ENCODE peak calls at places on chromosome 9, in five cellular contexts. J, E, G, X and S are unnamed samples.

GRCh38 chr9:21902112-21902511 is 92.1 kb downstream of the CDKN2A start:
- DNase-seq in J (no peak), E (no peak), G (no peak), X (no peak), S (no peak)

GRCh38 chr9:33506626-33507370 is 17.3 kb upstream of the ANKRD18B start:
- DNase-seq in J (peak), E (no peak), G (no peak), X (no peak), S (no peak)

GRCh38 chr9:114662081-114662989 is 4.7 kb upstream of the TEX53 start:
- DNase-seq in J (peak), E (peak), G (no peak), X (peak), S (no peak)

GRCh38 chr9:27431573-27431972 is 92.5 kb upstream of the IFNK start:
- DNase-seq in J (no peak), E (no peak), G (no peak), X (no peak), S (no peak)

GRCh38 chr9:122350577-122351355 is 20.1 kb upstream of the PTGS1 start:
- DNase-seq in J (peak), E (no peak), G (peak), X (peak), S (peak)

GRCh38 chr9:38277601-38278200 is 114.8 kb upstream of the ALDH1B1 start:
- DNase-seq in J (peak), E (no peak), G (no peak), X (no peak), S (no peak)

GRCh38 chr9:14056235-14056930 is 257.6 kb downstream of the NFIB start:
- DNase-seq in J (no peak), E (no peak), G (no peak), X (no peak), S (no peak)

GRCh38 chr9:96496368-96497116 is 46.6 kb downstream of the HABP4 start:
- DNase-seq in J (no peak), E (no peak), G (no peak), X (no peak), S (no peak)

GRCh38 chr9:110571801-110572490 is 7.6 kb downstream of the SVEP1 start:
- DNase-seq in J (no peak), E (no peak), G (no peak), X (no peak), S (no peak)

GRCh38 chr9:16090907-16091629 is 538.2 kb downstream of the CCDC171 start:
- DNase-seq in J (no peak), E (no peak), G (no peak), X (no peak), S (no peak)

GRCh38 chr9:4262735-4263141 is 37.1 kb downstream of the GLIS3 start:
- DNase-seq in J (peak), E (no peak), G (no peak), X (no peak), S (no peak)

GRCh38 chr9:116687762-116688160 is 656 bp downstream of the TRIM32 start:
- DNase-seq in J (no peak), E (peak), G (no peak), X (no peak), S (no peak)

GRCh38 chr9:132333556-132333955 is 21.2 kb downstream of the SETX start:
- DNase-seq in J (no peak), E (no peak), G (no peak), X (no peak), S (no peak)

GRCh38 chr9:99173570-99174504 is 47.9 kb downstream of the ALG2 start:
- DNase-seq in J (no peak), E (no peak), G (no peak), X (no peak), S (no peak)

GRCh38 chr9:129194222-129194621 is 16.2 kb upstream of the IER5L start:
- DNase-seq in J (no peak), E (no peak), G (no peak), X (no peak), S (no peak)